ENCODE peak calls at places on chromosomes 7 and 10, in six cellular contexts. One of them, this sample, is unnamed.

GRCh38 chr7:19725770-19726169 is 16.9 kb upstream of the POLR1F start:
- DNase-seq in head of caudate nucleus: no peak
- DNase-seq in A172: no peak
- DNase-seq in CD8-positive, alpha-beta T cell: no peak
- DNase-seq in SHP77: no peak
- DNase-seq in mesendoderm: no peak
- DNase-seq in this sample: no peak

GRCh38 chr7:74252893-74253292 is 1.3 kb downstream of the RFC2 start:
- DNase-seq in A172: no peak
- DNase-seq in head of caudate nucleus: no peak
- DNase-seq in SHP77: peak
- DNase-seq in CD8-positive, alpha-beta T cell: no peak
- DNase-seq in mesendoderm: no peak
- DNase-seq in this sample: peak

GRCh38 chr7:120805636-120806388 is 52.1 kb downstream of the TSPAN12 start:
- DNase-seq in SHP77: peak
- DNase-seq in head of caudate nucleus: peak
- DNase-seq in mesendoderm: peak
- DNase-seq in CD8-positive, alpha-beta T cell: peak
- DNase-seq in A172: peak
- DNase-seq in this sample: no peak

GRCh38 chr10:121942749-121943148 is 14.9 kb upstream of the ATE1 start:
- DNase-seq in mesendoderm: no peak
- DNase-seq in CD8-positive, alpha-beta T cell: no peak
- DNase-seq in head of caudate nucleus: no peak
- DNase-seq in A172: peak
- DNase-seq in SHP77: no peak
- DNase-seq in this sample: no peak

GRCh38 chr10:10911471-10911921 is 106.2 kb upstream of the CELF2 start:
- DNase-seq in A172: no peak
- DNase-seq in mesendoderm: peak
- DNase-seq in head of caudate nucleus: peak
- DNase-seq in SHP77: no peak
- DNase-seq in CD8-positive, alpha-beta T cell: no peak
- DNase-seq in this sample: no peak

GRCh38 chr7:121714559-121715303 is 158.2 kb upstream of the PTPRZ1 start:
- DNase-seq in head of caudate nucleus: no peak
- DNase-seq in A172: no peak
- DNase-seq in CD8-positive, alpha-beta T cell: no peak
- DNase-seq in SHP77: no peak
- DNase-seq in mesendoderm: peak
- DNase-seq in this sample: no peak

GRCh38 chr10:100829103-100829870 is 83.5 kb upstream of the SLF2 start:
- DNase-seq in mesendoderm: peak
- DNase-seq in head of caudate nucleus: no peak
- DNase-seq in CD8-positive, alpha-beta T cell: no peak
- DNase-seq in A172: no peak
- DNase-seq in SHP77: no peak
- DNase-seq in this sample: no peak

GRCh38 chr10:3034611-3035010 is 32.7 kb upstream of the PFKP start:
- DNase-seq in head of caudate nucleus: no peak
- DNase-seq in A172: no peak
- DNase-seq in CD8-positive, alpha-beta T cell: no peak
- DNase-seq in SHP77: no peak
- DNase-seq in mesendoderm: no peak
- DNase-seq in this sample: no peak

GRCh38 chr10:63206576-63206975 is 73.4 kb downstream of the NRBF2 start:
- DNase-seq in SHP77: no peak
- DNase-seq in A172: no peak
- DNase-seq in mesendoderm: no peak
- DNase-seq in head of caudate nucleus: no peak
- DNase-seq in CD8-positive, alpha-beta T cell: no peak
- DNase-seq in this sample: no peak

GRCh38 chr10:1215862-1216575 is 159.8 kb downstream of the WDR37 start:
- DNase-seq in SHP77: no peak
- DNase-seq in CD8-positive, alpha-beta T cell: no peak
- DNase-seq in head of caudate nucleus: peak
- DNase-seq in A172: no peak
- DNase-seq in mesendoderm: no peak
- DNase-seq in this sample: no peak

GRCh38 chr7:40586197-40586596 is 451.4 kb downstream of the SUGCT start:
- DNase-seq in SHP77: no peak
- DNase-seq in head of caudate nucleus: no peak
- DNase-seq in CD8-positive, alpha-beta T cell: no peak
- DNase-seq in A172: peak
- DNase-seq in mesendoderm: peak
- DNase-seq in this sample: no peak

GRCh38 chr10:95818663-95819062 is 62.7 kb downstream of the ENTPD1 start:
- DNase-seq in head of caudate nucleus: no peak
- DNase-seq in CD8-positive, alpha-beta T cell: no peak
- DNase-seq in mesendoderm: peak
- DNase-seq in A172: peak
- DNase-seq in SHP77: no peak
- DNase-seq in this sample: no peak

GRCh38 chr7:56199639-56200038 is 83.4 kb upstream of the NUPR2 start:
- DNase-seq in mesendoderm: no peak
- DNase-seq in SHP77: no peak
- DNase-seq in CD8-positive, alpha-beta T cell: no peak
- DNase-seq in head of caudate nucleus: no peak
- DNase-seq in A172: no peak
- DNase-seq in this sample: no peak

GRCh38 chr7:25846722-25847121 is 305.3 kb upstream of the NFE2L3 start:
- DNase-seq in mesendoderm: no peak
- DNase-seq in A172: peak
- DNase-seq in head of caudate nucleus: no peak
- DNase-seq in SHP77: peak
- DNase-seq in CD8-positive, alpha-beta T cell: no peak
- DNase-seq in this sample: no peak

GRCh38 chr10:93150289-93150688 is 76.6 kb downstream of the CYP26A1 start:
- DNase-seq in SHP77: no peak
- DNase-seq in A172: peak
- DNase-seq in mesendoderm: no peak
- DNase-seq in CD8-positive, alpha-beta T cell: no peak
- DNase-seq in head of caudate nucleus: no peak
- DNase-seq in this sample: no peak

GRCh38 chr7:7693881-7694280 is 24.5 kb downstream of the RPA3 start:
- DNase-seq in CD8-positive, alpha-beta T cell: no peak
- DNase-seq in SHP77: no peak
- DNase-seq in head of caudate nucleus: no peak
- DNase-seq in A172: peak
- DNase-seq in mesendoderm: no peak
- DNase-seq in this sample: no peak

GRCh38 chr7:44085549-44085948 is 3.2 kb upstream of the POLM start:
- DNase-seq in mesendoderm: no peak
- DNase-seq in A172: no peak
- DNase-seq in CD8-positive, alpha-beta T cell: no peak
- DNase-seq in SHP77: no peak
- DNase-seq in head of caudate nucleus: no peak
- DNase-seq in this sample: no peak

GRCh38 chr10:3172081-3172445 is 519 bp downstream of the PITRM1 start:
- DNase-seq in SHP77: peak
- DNase-seq in head of caudate nucleus: no peak
- DNase-seq in mesendoderm: peak
- DNase-seq in CD8-positive, alpha-beta T cell: no peak
- DNase-seq in A172: peak
- DNase-seq in this sample: no peak

GRCh38 chr10:132019366-132019765 is 37.6 kb upstream of the BNIP3 start:
- DNase-seq in mesendoderm: no peak
- DNase-seq in CD8-positive, alpha-beta T cell: no peak
- DNase-seq in head of caudate nucleus: no peak
- DNase-seq in A172: no peak
- DNase-seq in SHP77: no peak
- DNase-seq in this sample: no peak

GRCh38 chr10:23171232-23171876 is 20.8 kb upstream of the PTF1A start:
- DNase-seq in CD8-positive, alpha-beta T cell: no peak
- DNase-seq in SHP77: no peak
- DNase-seq in mesendoderm: peak
- DNase-seq in A172: peak
- DNase-seq in head of caudate nucleus: no peak
- DNase-seq in this sample: no peak

GRCh38 chr7:80313067-80313626 is 178.5 kb downstream of the GNAI1 start:
- DNase-seq in A172: peak
- DNase-seq in head of caudate nucleus: no peak
- DNase-seq in SHP77: no peak
- DNase-seq in mesendoderm: peak
- DNase-seq in CD8-positive, alpha-beta T cell: no peak
- DNase-seq in this sample: no peak

GRCh38 chr10:60573342-60573741 is 183.7 kb upstream of the ANK3 start:
- DNase-seq in A172: no peak
- DNase-seq in head of caudate nucleus: no peak
- DNase-seq in SHP77: no peak
- DNase-seq in CD8-positive, alpha-beta T cell: no peak
- DNase-seq in mesendoderm: peak
- DNase-seq in this sample: no peak

GRCh38 chr10:128211953-128212727 is 85.9 kb upstream of the MKI67 start:
- DNase-seq in mesendoderm: peak
- DNase-seq in A172: peak
- DNase-seq in head of caudate nucleus: peak
- DNase-seq in CD8-positive, alpha-beta T cell: peak
- DNase-seq in SHP77: peak
- DNase-seq in this sample: peak

GRCh38 chr10:114708717-114709352 is 50.8 kb upstream of the ABLIM1 start:
- DNase-seq in A172: peak
- DNase-seq in head of caudate nucleus: no peak
- DNase-seq in SHP77: no peak
- DNase-seq in CD8-positive, alpha-beta T cell: no peak
- DNase-seq in mesendoderm: peak
- DNase-seq in this sample: no peak

GRCh38 chr10:60661627-60662026 is 116.7 kb upstream of the CDK1 start:
- DNase-seq in SHP77: no peak
- DNase-seq in head of caudate nucleus: no peak
- DNase-seq in A172: peak
- DNase-seq in CD8-positive, alpha-beta T cell: no peak
- DNase-seq in mesendoderm: peak
- DNase-seq in this sample: no peak

GRCh38 chr7:148700693-148701092 is 2.0 kb downstream of the CUL1 start:
- DNase-seq in head of caudate nucleus: no peak
- DNase-seq in mesendoderm: peak
- DNase-seq in CD8-positive, alpha-beta T cell: no peak
- DNase-seq in SHP77: no peak
- DNase-seq in A172: peak
- DNase-seq in this sample: no peak

GRCh38 chr10:115939101-115939815 is 333.7 kb downstream of the GFRA1 start:
- DNase-seq in CD8-positive, alpha-beta T cell: no peak
- DNase-seq in A172: no peak
- DNase-seq in SHP77: no peak
- DNase-seq in head of caudate nucleus: no peak
- DNase-seq in mesendoderm: no peak
- DNase-seq in this sample: no peak

GRCh38 chr10:20760450-20760849 is 136.7 kb downstream of the NEBL start:
- DNase-seq in SHP77: no peak
- DNase-seq in A172: no peak
- DNase-seq in CD8-positive, alpha-beta T cell: no peak
- DNase-seq in mesendoderm: no peak
- DNase-seq in head of caudate nucleus: no peak
- DNase-seq in this sample: no peak

GRCh38 chr7:87435546-87435945 is 39.9 kb downstream of the ABCB4 start:
- DNase-seq in mesendoderm: no peak
- DNase-seq in A172: peak
- DNase-seq in head of caudate nucleus: no peak
- DNase-seq in CD8-positive, alpha-beta T cell: no peak
- DNase-seq in SHP77: no peak
- DNase-seq in this sample: no peak

GRCh38 chr7:157002819-157003421 is 7.5 kb downstream of the MNX1 start:
- DNase-seq in head of caudate nucleus: peak
- DNase-seq in mesendoderm: peak
- DNase-seq in CD8-positive, alpha-beta T cell: no peak
- DNase-seq in A172: no peak
- DNase-seq in SHP77: no peak
- DNase-seq in this sample: no peak

GRCh38 chr7:68107256-68107655 is 1110.6 kb downstream of the TYW1 start:
- DNase-seq in mesendoderm: no peak
- DNase-seq in A172: peak
- DNase-seq in CD8-positive, alpha-beta T cell: no peak
- DNase-seq in head of caudate nucleus: no peak
- DNase-seq in SHP77: peak
- DNase-seq in this sample: no peak

GRCh38 chr7:150981644-150982043 is 3.5 kb upstream of the KCNH2 start:
- DNase-seq in SHP77: no peak
- DNase-seq in mesendoderm: no peak
- DNase-seq in head of caudate nucleus: no peak
- DNase-seq in CD8-positive, alpha-beta T cell: no peak
- DNase-seq in A172: no peak
- DNase-seq in this sample: no peak

GRCh38 chr10:34889004-34889869 is 74.1 kb upstream of the PARD3 start:
- DNase-seq in CD8-positive, alpha-beta T cell: no peak
- DNase-seq in SHP77: no peak
- DNase-seq in mesendoderm: no peak
- DNase-seq in head of caudate nucleus: no peak
- DNase-seq in A172: peak
- DNase-seq in this sample: no peak

GRCh38 chr10:79286318-79286951 is 60.8 kb upstream of the PPIF start:
- DNase-seq in mesendoderm: no peak
- DNase-seq in CD8-positive, alpha-beta T cell: peak
- DNase-seq in head of caudate nucleus: peak
- DNase-seq in A172: no peak
- DNase-seq in SHP77: peak
- DNase-seq in this sample: peak

GRCh38 chr10:35328404-35329037 is 7.8 kb upstream of the CCNY start:
- DNase-seq in A172: peak
- DNase-seq in mesendoderm: no peak
- DNase-seq in head of caudate nucleus: no peak
- DNase-seq in SHP77: no peak
- DNase-seq in CD8-positive, alpha-beta T cell: no peak
- DNase-seq in this sample: no peak

This sample was measured in NCI-H2107.